ENCODE peak calls at places on chromosomes 4 and X, in eight cellular contexts. O is lower leg skin, C is A549, R is colonic mucosa, Q is ascending aorta, S is left ventricle myocardium inferior, I is SK-N-SH, U is mucosa of descending colon. H is an unnamed sample.

GRCh38 chrX:153969904-153970397 is 1.7 kb downstream of the HCFC1 start:
- DNase-seq in O (no peak), C (no peak), R (no peak), Q (no peak), S (no peak), I (peak; percentile 59), U (no peak), H (no peak)

GRCh38 chrX:154380787-154381186 is 1.7 kb downstream of the EMD start:
- DNase-seq in O (no peak), C (no peak), R (no peak), Q (no peak), S (no peak), I (no peak), U (no peak), H (no peak)

GRCh38 chrX:14946721-14947120 is 73.5 kb downstream of the MOSPD2 start:
- DNase-seq in O (no peak), C (no peak), R (no peak), Q (no peak), S (no peak), I (no peak), U (no peak), H (no peak)

GRCh38 chr4:74588350-74588749 is 143.4 kb downstream of the AREG start:
- DNase-seq in O (no peak), C (no peak), R (no peak), Q (no peak), S (no peak), I (no peak), U (no peak), H (no peak)

GRCh38 chr4:40058854-40059253 is 2.2 kb downstream of the N4BP2 start:
- DNase-seq in O (no peak), C (no peak), R (no peak), Q (no peak), S (no peak), I (no peak), U (no peak), H (no peak)

GRCh38 chrX:16785247-16786138 is 773 bp upstream of the TXLNG start:
- DNase-seq in O (peak; percentile 18), C (no peak), R (peak; percentile 48), Q (peak; percentile 63), S (no peak), I (peak; percentile 27), U (peak; percentile 44), H (no peak)

GRCh38 chrX:72271812-72272211 is 5.2 kb downstream of the RPS4X start:
- DNase-seq in O (no peak), C (no peak), R (no peak), Q (no peak), S (no peak), I (no peak), U (no peak), H (no peak)

GRCh38 chr4:4990329-4990728 is 28.9 kb downstream of the CYTL1 start:
- DNase-seq in O (no peak), C (no peak), R (no peak), Q (no peak), S (no peak), I (no peak), U (no peak), H (no peak)

GRCh38 chrX:107674480-107675364 is 46.4 kb downstream of the PRPS1 start:
- DNase-seq in O (peak; percentile 92), C (no peak), R (peak; percentile 66), Q (peak; percentile 86), S (peak; percentile 71), I (no peak), U (peak; percentile 42), H (no peak)

GRCh38 chr4:171891038-171891437 is 77.8 kb downstream of the GALNTL6 start:
- DNase-seq in O (no peak), C (no peak), R (no peak), Q (no peak), S (no peak), I (no peak), U (no peak), H (no peak)

GRCh38 chrX:13432776-13433605 is 113.1 kb upstream of the ATXN3L start:
- DNase-seq in O (no peak), C (no peak), R (no peak), Q (peak; percentile 70), S (no peak), I (no peak), U (no peak), H (no peak)

GRCh38 chrX:17984415-17984814 is 123.3 kb upstream of the RAI2 start:
- DNase-seq in O (no peak), C (no peak), R (no peak), Q (no peak), S (no peak), I (no peak), U (no peak), H (no peak)

GRCh38 chr4:165678236-165678960 is 194.6 kb upstream of the TLL1 start:
- DNase-seq in O (no peak), C (no peak), R (no peak), Q (no peak), S (no peak), I (no peak), U (no peak), H (no peak)

GRCh38 chr4:173009129-173009823 is 159.3 kb upstream of the GALNT7 start:
- DNase-seq in O (no peak), C (no peak), R (no peak), Q (no peak), S (no peak), I (no peak), U (no peak), H (no peak)

GRCh38 chr4:173834151-173834550 is 304.1 kb upstream of the HAND2 start:
- DNase-seq in O (no peak), C (peak; percentile 20), R (no peak), Q (no peak), S (no peak), I (no peak), U (no peak), H (no peak)

GRCh38 chrX:30620980-30621716 is 32.1 kb upstream of the GK start:
- DNase-seq in O (peak; percentile 43), C (peak; percentile 42), R (no peak), Q (no peak), S (no peak), I (no peak), U (no peak), H (no peak)

GRCh38 chrX:143664302-143664701 is 28.4 kb upstream of the SLITRK4 start:
- DNase-seq in O (no peak), C (peak; percentile 7), R (no peak), Q (no peak), S (no peak), I (peak; percentile 11), U (no peak), H (no peak)

GRCh38 chr4:187480146-187481145 is 515.1 kb upstream of the ZFP42 start:
- DNase-seq in O (no peak), C (no peak), R (no peak), Q (no peak), S (no peak), I (no peak), U (no peak), H (no peak)

GRCh38 chr4:77078401-77078800 is 2.6 kb upstream of the CCNI start:
- DNase-seq in O (no peak), C (no peak), R (no peak), Q (no peak), S (no peak), I (no peak), U (no peak), H (no peak)

GRCh38 chr4:77076889-77077635 is 1.3 kb upstream of the CCNI start:
- DNase-seq in O (no peak), C (no peak), R (no peak), Q (no peak), S (no peak), I (no peak), U (no peak), H (no peak)

GRCh38 chr4:77074961-77075855 is 581 bp downstream of the CCNI start:
- DNase-seq in O (peak; percentile 69), C (peak; percentile 35), R (peak; percentile 75), Q (peak; percentile 87), S (peak; percentile 80), I (peak; percentile 76), U (peak; percentile 82), H (peak; percentile 53)

GRCh38 chr4:77073981-77074865 is 1.6 kb downstream of the CCNI start:
- DNase-seq in O (no peak), C (no peak), R (no peak), Q (no peak), S (no peak), I (peak; percentile 25), U (no peak), H (no peak)

GRCh38 chr4:77075869-77076801 is at the start of gene CCNI:
- DNase-seq in O (peak; percentile 92), C (peak; percentile 96), R (peak; percentile 95), Q (peak; percentile 97), S (peak; percentile 96), I (peak; percentile 94), U (peak; percentile 96), H (peak; percentile 95)
- TF ChIP-seq CTCF in O (peak; percentile 62), C (no peak), R (no peak), Q (no peak), S (no peak), I (no peak), U (no peak), H (no peak)

DNA sequence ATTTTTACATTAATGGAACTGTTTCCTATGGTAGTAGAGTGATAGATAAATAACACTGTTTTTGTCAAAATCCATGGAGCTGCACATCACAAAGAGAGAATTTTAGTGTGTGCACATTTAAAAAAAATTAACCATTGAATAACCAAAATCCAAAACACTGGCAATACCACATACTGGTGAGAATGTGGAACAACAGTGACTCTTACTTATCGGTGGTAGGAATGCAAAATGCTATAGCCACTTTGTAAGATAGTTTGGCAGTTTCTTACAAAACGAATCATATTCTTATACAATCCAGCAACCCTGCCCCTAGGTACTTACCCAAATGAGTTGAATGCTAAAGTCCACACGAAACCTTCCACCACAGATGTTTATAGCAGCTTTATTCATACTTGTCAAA is 229.6 kb upstream of the GPR101 start:
- DNase-seq in O (no peak), C (no peak), R (no peak), Q (no peak), S (no peak), I (no peak), U (no peak), H (no peak)
- TF ChIP-seq CTCF in O (no peak), C (no peak), R (no peak), Q (no peak), S (no peak), I (no peak), U (no peak), H (no peak)

DNA sequence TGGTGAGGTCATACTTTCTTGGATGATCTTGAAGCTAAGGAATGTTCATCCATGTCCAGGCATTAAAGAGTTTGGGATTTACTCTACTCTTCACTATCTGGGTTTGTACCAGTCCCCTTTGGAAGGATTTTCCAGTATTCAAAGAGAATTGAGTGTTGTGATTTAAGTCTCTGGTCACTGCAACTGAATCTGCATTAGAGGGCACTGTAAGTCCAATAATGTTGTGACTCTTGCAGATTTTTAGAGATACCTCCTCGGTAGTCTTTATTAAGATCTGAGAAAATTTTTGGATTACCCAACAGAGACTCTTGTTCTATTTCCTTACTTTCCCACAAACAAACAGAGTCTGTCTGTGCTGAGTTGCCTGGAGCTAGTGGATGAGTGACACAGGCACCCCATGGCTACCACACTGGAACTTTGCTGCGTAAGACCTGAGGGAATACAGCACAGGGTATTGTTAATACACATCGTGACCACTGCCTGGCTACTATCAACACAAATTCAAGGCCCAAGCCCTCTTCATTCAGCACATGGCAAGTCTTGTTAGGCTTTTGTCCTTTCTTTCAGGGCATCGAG is 357.1 kb upstream of the KLHL4 start:
- DNase-seq in O (no peak), C (no peak), R (no peak), Q (no peak), S (no peak), I (no peak), U (no peak), H (no peak)
- TF ChIP-seq CTCF in O (no peak), C (no peak), R (no peak), Q (no peak), S (no peak), I (no peak), U (no peak), H (no peak)

GRCh38 chr4:137283737-137284136 is 248.6 kb downstream of the PCDH18 start:
- DNase-seq in O (no peak), C (no peak), R (no peak), Q (no peak), S (no peak), I (peak; percentile 3), U (no peak), H (no peak)
- TF ChIP-seq CTCF in O (no peak), C (no peak), R (no peak), Q (no peak), S (peak; percentile 31), I (peak; percentile 51), U (no peak), H (no peak)

H was measured in Caco-2.